ENCODE peak calls at places on chromosome 10, in ten cellular contexts. V, Y, F, T, N, I, L, U, Z and K are unnamed samples.

GRCh38 chr10:78976825-78977760 is 91.7 kb upstream of the ZMIZ1 start:
- DNase-seq in V (peak; percentile 58), Y (no peak), F (no peak), T (no peak), N (no peak), I (no peak), L (no peak), U (no peak), Z (peak; percentile 32), K (no peak)

GRCh38 chr10:23439452-23439919 is 611 bp downstream of the OTUD1 start:
- DNase-seq in V (peak; percentile 85), Y (peak; percentile 34), F (no peak), T (peak; percentile 33), N (no peak), I (no peak), L (peak; percentile 14), U (peak; percentile 5), Z (peak; percentile 61), K (no peak)

GRCh38 chr10:80485410-80486135 is 31.5 kb downstream of the TSPAN14 start:
- DNase-seq in V (no peak), Y (no peak), F (peak; percentile 15), T (no peak), N (no peak), I (no peak), L (no peak), U (no peak), Z (no peak), K (no peak)

GRCh38 chr10:93189959-93190358 is 116.3 kb downstream of the CYP26A1 start:
- DNase-seq in V (no peak), Y (no peak), F (peak; percentile 53), T (no peak), N (no peak), I (no peak), L (no peak), U (no peak), Z (no peak), K (no peak)

GRCh38 chr10:112985701-112986510 is 35.9 kb downstream of the TCF7L2 start:
- DNase-seq in V (no peak), Y (peak; percentile 2), F (no peak), T (no peak), N (no peak), I (no peak), L (no peak), U (peak; percentile 44), Z (peak; percentile 78), K (peak; percentile 59)

GRCh38 chr10:87656431-87657072 is 3.1 kb upstream of the PAPSS2 start:
- DNase-seq in V (no peak), Y (peak; percentile 72), F (no peak), T (no peak), N (no peak), I (no peak), L (no peak), U (peak; percentile 52), Z (peak; percentile 69), K (no peak)

GRCh38 chr10:75165684-75166622 is 44.6 kb upstream of the VDAC2 start:
- DNase-seq in V (no peak), Y (peak; percentile 43), F (no peak), T (no peak), N (no peak), I (no peak), L (no peak), U (no peak), Z (no peak), K (no peak)

GRCh38 chr10:127293640-127294039 is 97.2 kb upstream of the INSYN2A start:
- DNase-seq in V (no peak), Y (no peak), F (peak; percentile 21), T (no peak), N (no peak), I (peak; percentile 19), L (no peak), U (no peak), Z (no peak), K (no peak)

GRCh38 chr10:132878091-132878729 is 64.2 kb downstream of the CFAP46 start:
- DNase-seq in V (peak; percentile 66), Y (no peak), F (peak; percentile 9), T (peak; percentile 24), N (no peak), I (no peak), L (no peak), U (no peak), Z (peak; percentile 75), K (no peak)

GRCh38 chr10:48187126-48187525 is 87.4 kb downstream of the FRMPD2 start:
- DNase-seq in V (no peak), Y (no peak), F (no peak), T (no peak), N (no peak), I (no peak), L (no peak), U (no peak), Z (no peak), K (no peak)

GRCh38 chr10:85936180-85936579 is 430.4 kb downstream of the GRID1 start:
- DNase-seq in V (no peak), Y (no peak), F (no peak), T (no peak), N (no peak), I (no peak), L (no peak), U (no peak), Z (no peak), K (no peak)

GRCh38 chr10:124232686-124233545 is 139.5 kb upstream of the CHST15 start:
- DNase-seq in V (no peak), Y (no peak), F (no peak), T (no peak), N (no peak), I (no peak), L (no peak), U (no peak), Z (no peak), K (no peak)

GRCh38 chr10:3786295-3786981 is 1.4 kb upstream of the KLF6 start:
- DNase-seq in V (peak; percentile 87), Y (peak; percentile 33), F (no peak), T (peak; percentile 84), N (no peak), I (no peak), L (no peak), U (no peak), Z (no peak), K (no peak)

GRCh38 chr10:9211228-9211627 is 1156.7 kb downstream of the GATA3 start:
- DNase-seq in V (no peak), Y (no peak), F (no peak), T (no peak), N (no peak), I (no peak), L (no peak), U (no peak), Z (peak; percentile 25), K (no peak)